ENCODE peak calls at places on chromosome 12, in six cellular contexts. F is SIG-M5; R is activated gamma-delta T cell treated with anti-CD3 and anti-CD28 coated beads, Interleukin-2, amount 50 U/mL, for 16 hours; Y is nephron progenitor cell; V is thoracic aorta; G is activated T-cell treated with anti-CD3 and anti-CD28 coated beads for 48 hours. T is an unnamed sample.

GRCh38 chr12:94566345-94566744 is 84.0 kb downstream of the TMCC3 start:
- DNase-seq in F (no peak), R (no peak), Y (no peak), V (no peak), G (no peak), T (no peak)

GRCh38 chr12:2268478-2269286 is 215.9 kb downstream of the CACNA1C start:
- DNase-seq in F (no peak), R (no peak), Y (no peak), V (no peak), G (no peak), T (no peak)

GRCh38 chr12:113861708-113862312 is 104.3 kb downstream of the RBM19 start:
- DNase-seq in F (no peak), R (no peak), Y (no peak), V (no peak), G (no peak), T (no peak)

GRCh38 chr12:47767197-47767724 is 5.8 kb upstream of the SLC48A1 start:
- DNase-seq in F (no peak), R (peak; percentile 56), Y (peak; percentile 30), V (no peak), G (peak; percentile 61), T (peak; percentile 83)

GRCh38 chr12:108594-108993 is 42.0 kb downstream of the IQSEC3 start:
- DNase-seq in F (no peak), R (no peak), Y (no peak), V (no peak), G (no peak), T (no peak)

GRCh38 chr12:128190614-128191013 is 76.4 kb upstream of the TMEM132C start:
- DNase-seq in F (no peak), R (no peak), Y (peak; percentile 80), V (no peak), G (no peak), T (no peak)

GRCh38 chr12:104493504-104493903 is 36.8 kb downstream of the CHST11 start:
- DNase-seq in F (no peak), R (no peak), Y (no peak), V (no peak), G (no peak), T (no peak)

GRCh38 chr12:52805000-52805399 is 8.9 kb downstream of the KRT4 start:
- DNase-seq in F (no peak), R (no peak), Y (no peak), V (no peak), G (no peak), T (no peak)

GRCh38 chr12:19462441-19462840 is 23.1 kb downstream of the AEBP2 start:
- DNase-seq in F (no peak), R (no peak), Y (no peak), V (no peak), G (no peak), T (no peak)

T was measured in Peyer's patch.